ENCODE peak calls at places on chromosomes 12 and 14, in five cellular contexts. C is sigmoid colon, W is fibroblast of mammary gland, L is neural progenitor cell, Y is fibroblast of pulmonary artery. S is an unnamed sample.

GRCh38 chr12:25084816-25085215 is 110.1 kb downstream of the DNAI7 start:
- DNase-seq in C (no peak), Y (no peak), L (peak), W (no peak), S (no peak)

GRCh38 chr12:2691340-2692111 is 103.2 kb upstream of the FKBP4 start:
- DNase-seq in Y (peak), L (peak), W (no peak), C (no peak), S (peak)

GRCh38 chr12:49867580-49868341 is 24.9 kb upstream of the BCDIN3D start:
- DNase-seq in Y (peak), W (no peak), C (no peak), L (no peak), S (peak)

GRCh38 chr14:103803661-103804060 is 43.7 kb downstream of the PPP1R13B start:
- DNase-seq in C (no peak), Y (peak), L (no peak), W (peak), S (no peak)

GRCh38 chr12:123512838-123513665 is 20.5 kb downstream of the RILPL1 start:
- DNase-seq in L (no peak), C (no peak), Y (no peak), W (no peak), S (no peak)

GRCh38 chr12:109479761-109480160 is 2.3 kb downstream of the UBE3B start:
- DNase-seq in W (no peak), Y (no peak), C (no peak), L (no peak), S (no peak)

GRCh38 chr12:50888666-50889065 is 45.9 kb downstream of the TMPRSS12 start:
- DNase-seq in C (no peak), L (no peak), Y (no peak), W (no peak), S (no peak)

GRCh38 chr14:105171004-105171673 is 2.6 kb upstream of the JAG2 start:
- DNase-seq in C (no peak), L (no peak), Y (no peak), W (no peak), S (no peak)

GRCh38 chr12:51533799-51534198 is 57.2 kb upstream of the SCN8A start:
- DNase-seq in Y (peak), L (no peak), W (peak), C (no peak), S (no peak)

GRCh38 chr14:26008290-26008689 is 589.5 kb downstream of the NOVA1 start:
- DNase-seq in Y (peak), L (peak), W (peak), C (no peak), S (no peak)

GRCh38 chr12:112018571-112019237 is 5.5 kb downstream of the ERP29 start:
- DNase-seq in Y (peak), C (no peak), W (peak), L (no peak), S (no peak)

GRCh38 chr12:110704750-110705149 is 15.8 kb upstream of the HVCN1 start:
- DNase-seq in W (no peak), Y (no peak), L (peak), C (no peak), S (no peak)

GRCh38 chr14:72686101-72686500 is 207.8 kb downstream of the DPF3 start:
- DNase-seq in C (no peak), L (no peak), Y (no peak), W (no peak), S (no peak)

GRCh38 chr12:83092101-83092500 is 405.4 kb downstream of the TMTC2 start:
- DNase-seq in W (no peak), C (no peak), L (peak), Y (no peak), S (no peak)

GRCh38 chr14:88039197-88039596 is 34.3 kb downstream of the GPR65 start:
- DNase-seq in L (no peak), Y (no peak), C (no peak), W (no peak), S (no peak)

GRCh38 chr12:53999596-54000104 is 311 bp upstream of the HOXC9 start:
- DNase-seq in Y (peak), L (no peak), C (no peak), W (peak), S (peak)

GRCh38 chr12:41441180-41441579 is 253.1 kb downstream of the PDZRN4 start:
- DNase-seq in Y (no peak), W (no peak), C (no peak), L (no peak), S (no peak)

GRCh38 chr12:51323966-51324895 is at the start of gene BIN2:
- DNase-seq in Y (no peak), L (no peak), C (no peak), W (no peak), S (peak)

GRCh38 chr12:59084758-59085383 is 164.6 kb upstream of the LRIG3 start:
- DNase-seq in L (peak), C (no peak), Y (no peak), W (peak), S (peak)

GRCh38 chr12:104805186-104805585 is 152.9 kb downstream of the SLC41A2 start:
- DNase-seq in L (no peak), C (no peak), Y (peak), W (peak), S (no peak)

GRCh38 chr14:106821119-106821518 is 1294.7 kb downstream of the TMEM121 start:
- DNase-seq in Y (no peak), C (no peak), L (no peak), W (no peak), S (no peak)

GRCh38 chr12:6736754-6737153 is 12.9 kb downstream of the COPS7A start:
- DNase-seq in C (no peak), L (no peak), W (no peak), Y (no peak), S (no peak)

GRCh38 chr12:124588689-124589318 is 21.4 kb upstream of the NCOR2 start:
- DNase-seq in L (no peak), Y (peak), W (peak), C (peak), S (peak)

GRCh38 chr12:6914246-6914947 is at the start of gene ENO2:
- DNase-seq in L (peak), Y (peak), C (peak), W (peak), S (peak)

GRCh38 chr14:91911474-91912032 is 35.9 kb downstream of the FBLN5 start:
- DNase-seq in C (peak), W (peak), Y (peak), L (peak), S (no peak)

GRCh38 chr12:132561784-132562156 is 48.6 kb downstream of the LRCOL1 start:
- DNase-seq in L (peak), C (no peak), Y (no peak), W (peak), S (no peak)

GRCh38 chr12:69254046-69254445 is 14.7 kb downstream of the CPSF6 start:
- DNase-seq in Y (peak), L (peak), W (peak), C (no peak), S (no peak)

GRCh38 chr14:36361210-36361853 is 40.9 kb upstream of the MBIP start:
- DNase-seq in Y (no peak), W (no peak), L (no peak), C (no peak), S (no peak)

GRCh38 chr12:25387136-25388050 is 136.7 kb upstream of the KRAS start:
- DNase-seq in C (peak), W (peak), L (peak), Y (peak), S (peak)

DNA sequence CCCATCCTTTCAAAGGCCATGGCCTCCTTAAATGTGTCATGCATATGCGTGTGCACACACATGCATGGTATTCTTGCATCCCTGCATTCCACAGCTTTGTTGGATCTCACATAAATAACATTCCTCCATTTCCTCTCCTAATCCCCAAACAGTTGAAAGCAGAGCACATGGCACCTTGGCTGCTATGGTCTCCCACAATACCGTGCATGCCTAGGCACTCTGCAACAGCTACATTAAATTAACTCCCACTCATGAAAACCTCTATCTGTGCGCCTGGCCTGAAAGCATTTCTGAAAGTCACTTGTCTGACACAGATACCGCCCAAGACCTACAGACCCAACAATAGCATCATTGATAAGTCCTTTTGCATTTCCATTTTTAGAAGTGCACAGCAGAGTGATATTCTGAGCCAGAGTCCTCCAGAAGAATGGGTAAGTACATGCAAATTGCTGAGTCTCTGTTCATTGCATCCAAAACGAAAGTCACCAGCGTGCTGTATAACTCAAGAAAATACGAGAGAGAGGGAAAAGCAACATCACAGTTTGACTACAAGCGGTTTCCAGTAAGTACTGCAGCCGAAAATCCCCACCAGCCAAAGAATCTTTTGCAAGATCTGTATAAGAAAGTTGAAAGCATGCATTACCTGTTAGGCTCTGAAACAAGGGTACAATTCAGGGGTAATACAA is 436 bp downstream of the ASB2 start:
- DNase-seq in C (no peak), W (peak), L (no peak), Y (no peak), S (no peak)
- TF ChIP-seq CTCF in C (peak), W (no peak), L (no peak), Y (no peak), S (no peak)

GRCh38 chr14:75222208-75222701 is 45.8 kb upstream of the TMED10 start:
- DNase-seq in W (peak), L (no peak), C (peak), Y (peak), S (no peak)
- H3K4me3 ChIP-seq in W (no peak), L (no peak), C (no peak), Y (no peak), S (no peak)

DNA sequence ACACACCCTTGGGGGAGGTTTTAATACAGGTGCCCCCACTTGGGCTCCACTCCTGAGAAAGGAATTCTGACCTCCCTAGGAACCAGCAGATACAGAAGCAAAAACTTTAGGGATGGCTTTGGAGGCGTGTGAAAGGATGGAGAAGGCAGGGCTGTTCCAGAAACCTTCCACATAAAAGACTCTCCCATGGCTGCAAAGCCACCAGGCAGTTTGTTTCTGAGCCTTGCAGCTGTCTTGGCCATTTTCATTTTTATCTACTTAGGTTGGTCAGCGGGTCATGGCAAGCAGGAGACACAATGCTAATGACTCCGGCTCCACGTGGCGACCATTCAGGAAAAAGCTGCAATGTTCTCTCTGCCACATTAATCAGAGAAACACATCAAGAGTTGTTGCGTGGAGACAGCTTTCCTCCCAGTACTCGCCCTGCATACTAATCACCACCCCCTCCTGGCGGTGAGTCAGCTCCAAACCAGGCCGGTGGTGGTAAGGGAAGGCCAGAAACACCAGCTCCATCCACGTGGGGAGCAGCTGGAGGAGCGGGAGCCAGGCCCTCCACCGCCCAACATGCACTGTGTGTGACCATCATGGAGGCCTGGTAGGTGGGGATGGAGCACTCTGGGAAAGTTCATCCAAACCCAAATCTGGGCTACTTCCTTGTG is 30.9 kb upstream of the IRF2BPL start:
- DNase-seq in Y (peak), L (peak), W (peak), C (no peak), S (peak)
- TF ChIP-seq CTCF in Y (peak), L (peak), W (peak), C (no peak), S (peak)

DNA sequence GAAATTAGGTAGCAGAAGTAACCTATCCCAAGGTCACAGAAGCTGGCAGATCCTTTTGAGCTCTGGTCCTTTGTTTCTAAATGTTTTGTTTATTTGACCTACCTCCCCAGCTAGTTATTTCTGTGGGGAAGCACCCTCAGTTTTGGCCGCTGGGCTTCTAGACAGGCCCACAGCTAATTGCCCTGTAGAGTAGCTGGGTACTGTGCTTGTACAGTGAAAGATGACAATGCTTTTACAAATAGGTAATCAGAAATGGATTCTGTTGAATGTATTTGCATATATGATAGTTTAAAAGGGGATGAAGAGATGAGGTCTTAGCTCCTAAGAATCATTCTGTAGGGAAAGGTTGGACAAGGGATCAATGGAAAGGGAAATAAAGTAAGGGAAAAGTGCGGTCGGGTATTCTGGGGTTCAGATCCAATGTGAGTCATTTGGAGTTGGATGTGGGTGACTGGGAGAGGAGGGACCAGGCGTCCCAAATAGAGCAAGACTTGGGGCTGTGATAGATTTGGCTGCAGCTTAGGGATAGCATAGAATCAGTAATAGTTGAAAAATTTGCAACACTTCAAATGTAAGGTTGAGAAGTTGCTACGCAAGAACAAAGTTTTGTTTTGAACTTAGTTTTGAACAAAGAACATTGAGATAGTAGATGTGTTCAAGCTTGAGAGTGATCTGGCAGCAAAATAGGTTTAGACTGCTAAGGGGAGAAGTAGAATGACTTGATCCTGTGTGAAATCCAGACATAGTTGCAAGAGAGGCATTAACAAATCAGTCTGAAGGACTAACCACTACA is 3.7 kb downstream of the NUDT4 start:
- DNase-seq in L (no peak), Y (no peak), W (no peak), C (no peak), S (no peak)
- H3K4me3 ChIP-seq in L (peak), Y (peak), W (peak), C (peak), S (peak)